ENCODE peak calls at places on chromosome 3, in nine cellular contexts. M is cardiac muscle cell; S is sigmoid colon; B is lower lobe of right lung; C is CD4-positive, alpha-beta memory T cell; X is PC-3; R is H1; E is RWPE2; O is CD8-positive, alpha-beta T cell. P is an unnamed sample. For H3K4me1, the result is how much of the 10 kb centered on the place peaks cover.

GRCh38 chr3:156820687-156821070 is 5.5 kb upstream of the LEKR1 start:
- DNase-seq in S (no peak), M (no peak), O (no peak), C (no peak), E (no peak), R (no peak), X (no peak), B (no peak), P (peak)

GRCh38 chr3:107394502-107394901 is 17.3 kb downstream of the CCDC54 start:
- DNase-seq in C (no peak), E (no peak), O (no peak), B (no peak), M (no peak), R (no peak), S (no peak), X (peak), P (no peak)

GRCh38 chr3:146747928-146748327 is 142.8 kb upstream of the PLSCR5 start:
- DNase-seq in C (no peak), R (no peak), M (peak), X (peak), B (no peak), O (no peak), E (no peak), S (no peak), P (no peak)

GRCh38 chr3:183265713-183266417 is 12.8 kb downstream of the B3GNT5 start:
- DNase-seq in O (no peak), S (no peak), C (no peak), E (peak), X (peak), R (no peak), B (no peak), M (peak), P (peak)

GRCh38 chr3:135084404-135084803 is 289.3 kb downstream of the EPHB1 start:
- DNase-seq in S (no peak), C (no peak), X (no peak), E (no peak), O (no peak), R (no peak), B (no peak), M (no peak), P (no peak)

GRCh38 chr3:149277338-149277813 is 55.7 kb upstream of the CP start:
- DNase-seq in C (peak), B (no peak), R (no peak), X (peak), M (peak), E (no peak), S (no peak), O (no peak), P (no peak)

GRCh38 chr3:38647217-38647970 is 2.1 kb downstream of the SCN5A start:
- DNase-seq in B (no peak), C (no peak), R (no peak), M (no peak), O (peak), S (peak), E (no peak), X (no peak), P (no peak)

GRCh38 chr3:129485681-129486056 is 42.8 kb upstream of the RHO start:
- DNase-seq in M (peak), S (peak), E (peak), B (peak), C (no peak), X (peak), O (no peak), R (no peak), P (no peak)

GRCh38 chr3:147383617-147384016 is 22.7 kb downstream of the ZIC4 start:
- DNase-seq in R (no peak), O (no peak), B (no peak), M (no peak), E (no peak), C (no peak), S (no peak), X (peak), P (no peak)

GRCh38 chr3:175187586-175187985 is 328.5 kb downstream of the NAALADL2 start:
- DNase-seq in B (no peak), O (no peak), R (no peak), E (no peak), S (no peak), X (no peak), C (no peak), M (no peak), P (no peak)

GRCh38 chr3:45606991-45607712 is 12.6 kb downstream of the LIMD1 start:
- DNase-seq in R (no peak), M (no peak), E (no peak), S (peak), C (no peak), B (peak), O (no peak), X (peak), P (no peak)

GRCh38 chr3:156131799-156132198 is 11.4 kb downstream of the KCNAB1 start:
- DNase-seq in S (no peak), O (no peak), M (no peak), R (no peak), E (no peak), C (no peak), X (no peak), B (no peak), P (no peak)

GRCh38 chr3:184710870-184711365 is 946 bp downstream of the MAGEF1 start:
- DNase-seq in B (no peak), E (no peak), C (no peak), O (peak), X (no peak), M (peak), S (no peak), R (no peak), P (no peak)

GRCh38 chr3:98745718-98746117 is 17.4 kb upstream of the ST3GAL6 start:
- DNase-seq in E (no peak), C (no peak), X (no peak), O (no peak), B (no peak), R (no peak), M (no peak), S (no peak), P (no peak)

GRCh38 chr3:12229896-12230295 is 59.0 kb upstream of the PPARG start:
- DNase-seq in X (peak), R (no peak), C (no peak), O (no peak), E (no peak), S (no peak), B (peak), M (no peak), P (no peak)

GRCh38 chr3:10464068-10464434 is 41.3 kb downstream of the ATP2B2 start:
- DNase-seq in E (no peak), B (no peak), O (no peak), X (no peak), R (no peak), S (no peak), C (no peak), M (no peak), P (no peak)

GRCh38 chr3:68878322-68878721 is 54.0 kb downstream of the TAFA4 start:
- DNase-seq in O (no peak), X (peak), S (no peak), M (peak), C (no peak), E (no peak), R (no peak), B (no peak), P (no peak)

GRCh38 chr3:155018621-155019330 is 61.3 kb upstream of the MME start:
- DNase-seq in S (no peak), M (peak), E (no peak), R (no peak), B (no peak), O (no peak), C (no peak), X (no peak), P (no peak)

GRCh38 chr3:62567097-62568021 is 194.0 kb upstream of the FEZF2 start:
- DNase-seq in O (no peak), C (no peak), M (peak), S (no peak), E (no peak), B (peak), R (no peak), X (no peak), P (peak)

GRCh38 chr3:40267940-40268707 is 41.4 kb upstream of the EIF1B start:
- DNase-seq in O (no peak), S (no peak), R (no peak), C (no peak), B (no peak), E (no peak), X (no peak), M (peak), P (no peak)

GRCh38 chr3:146300756-146301155 is 49.9 kb upstream of the PLSCR4 start:
- DNase-seq in R (no peak), M (no peak), S (no peak), C (no peak), O (no peak), X (no peak), B (no peak), E (no peak), P (no peak)

GRCh38 chr3:96467639-96468038 is 346.8 kb upstream of the EPHA6 start:
- DNase-seq in X (no peak), S (no peak), O (no peak), M (no peak), C (no peak), R (no peak), B (no peak), E (no peak), P (no peak)

GRCh38 chr3:143307613-143308183 is 188.1 kb downstream of the CHST2 start:
- DNase-seq in O (no peak), R (no peak), E (no peak), C (no peak), X (peak), B (no peak), M (peak), S (no peak), P (no peak)

GRCh38 chr3:8938021-8938420 is 25.3 kb downstream of the RAD18 start:
- DNase-seq in O (no peak), B (no peak), E (no peak), X (peak), M (peak), C (no peak), R (no peak), S (no peak), P (peak)

GRCh38 chr3:66441124-66441523 is 59.7 kb downstream of the LRIG1 start:
- DNase-seq in O (no peak), X (peak), C (no peak), M (peak), S (peak), B (no peak), E (no peak), R (no peak), P (no peak)

GRCh38 chr3:126798521-126798920 is 94.5 kb downstream of the CHCHD6 start:
- DNase-seq in E (no peak), O (no peak), R (no peak), B (no peak), C (no peak), M (no peak), X (no peak), S (no peak), P (no peak)

DNA sequence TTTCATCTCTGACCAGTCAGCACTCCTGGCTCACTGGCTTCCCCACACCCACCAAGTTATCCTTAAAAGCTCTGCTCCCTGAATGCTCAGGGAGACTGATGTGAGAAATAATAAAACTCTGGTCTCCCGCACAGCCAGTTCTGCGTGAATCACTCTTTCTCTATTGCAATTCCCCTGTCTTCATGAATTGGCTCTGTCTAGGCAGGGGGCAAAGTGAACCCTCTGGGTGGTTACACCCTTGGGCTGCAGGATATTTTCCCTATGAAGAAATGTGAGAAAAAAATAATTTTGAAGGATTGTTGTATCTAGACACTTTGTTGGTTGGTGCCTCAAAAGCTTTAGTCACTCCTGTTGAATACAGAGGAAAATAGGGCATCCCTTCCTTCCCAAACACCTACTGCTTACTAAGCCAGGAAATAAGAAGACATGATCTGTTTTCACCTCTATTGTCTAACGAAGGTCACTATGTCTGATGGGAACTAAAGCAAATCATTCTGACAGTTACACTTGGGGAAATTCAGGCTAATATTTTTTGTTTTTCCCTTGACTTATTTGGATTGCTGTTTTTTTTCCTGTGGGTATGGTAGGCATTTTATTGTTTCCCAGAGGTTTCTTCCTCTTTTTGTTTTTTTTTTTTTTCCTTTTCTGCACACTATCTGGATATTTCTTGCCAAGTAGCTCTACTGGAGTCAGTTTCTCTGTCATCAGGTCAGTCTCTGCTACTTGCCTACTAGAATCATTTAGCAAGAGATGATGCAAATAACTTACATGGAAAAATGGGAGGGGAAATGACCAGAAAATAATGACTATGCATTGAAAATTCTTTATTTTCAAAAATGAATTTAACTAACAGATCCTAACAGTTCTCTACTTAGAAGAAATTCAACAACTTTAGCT is 15.4 kb upstream of the TNFSF10 start:
- DNase-seq in S (no peak), X (no peak), E (no peak), R (no peak), B (no peak), O (no peak), C (no peak), M (peak), P (no peak)
- H3K27ac ChIP-seq in S (no peak), X (no peak), E (no peak), R (no peak), B (peak), O (no peak), C (no peak), M (no peak), P (no peak)

GRCh38 chr3:25567390-25567789 is 97.3 kb downstream of the TOP2B start:
- DNase-seq in E (no peak), C (no peak), B (no peak), S (no peak), X (no peak), R (no peak), M (no peak), O (no peak), P (no peak)

GRCh38 chr3:25571285-25571684 is 93.4 kb downstream of the TOP2B start:
- DNase-seq in B (no peak), C (no peak), E (no peak), O (no peak), S (no peak), X (no peak), R (no peak), M (no peak), P (no peak)

GRCh38 chr3:25566358-25566920 is 98.3 kb downstream of the TOP2B start:
- DNase-seq in O (no peak), B (no peak), M (no peak), X (no peak), R (no peak), C (no peak), S (no peak), E (no peak), P (no peak)

GRCh38 chr3:25567806-25568524 is 96.7 kb downstream of the TOP2B start:
- DNase-seq in X (no peak), C (no peak), M (no peak), B (no peak), E (no peak), S (no peak), O (no peak), R (no peak), P (no peak)

DNA sequence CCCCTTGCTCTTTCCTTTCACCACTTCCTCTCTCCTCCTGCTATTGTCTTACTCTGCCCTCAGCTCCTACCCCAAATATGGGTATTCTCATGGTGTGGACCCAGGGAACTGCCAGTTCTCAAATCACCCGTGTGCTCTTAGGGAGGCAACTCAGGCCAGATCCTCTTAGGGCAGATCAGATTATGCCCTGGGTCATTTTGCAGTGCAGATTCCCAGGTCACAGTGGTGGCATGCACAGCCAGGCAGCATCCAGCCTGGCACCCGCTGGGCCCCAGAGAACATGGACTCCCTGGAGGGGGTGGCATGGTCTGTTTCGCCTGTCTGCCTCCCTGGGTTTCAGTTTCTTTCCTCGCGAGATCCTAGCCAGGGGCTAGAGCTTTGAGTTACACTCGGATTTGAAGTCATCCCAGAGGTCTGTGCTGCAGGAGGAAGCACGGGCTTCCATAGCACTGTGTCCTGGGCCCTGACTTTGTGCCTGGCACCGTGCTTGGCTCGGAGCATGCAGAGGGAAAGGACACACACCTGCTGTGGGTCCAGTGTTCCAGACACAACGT is 96.1 kb downstream of the TOP2B start:
- DNase-seq in X (no peak), O (no peak), R (no peak), C (no peak), S (no peak), M (no peak), B (no peak), E (no peak), P (no peak)
- H3K4me3 ChIP-seq in X (no peak), O (no peak), R (no peak), C (no peak), S (no peak), M (no peak), B (no peak), E (no peak), P (no peak)

GRCh38 chr3:28651159-28651558 is 302.5 kb upstream of the AZI2 start:
- DNase-seq in E (no peak), X (no peak), C (no peak), R (no peak), M (peak), B (no peak), O (no peak), S (no peak), P (no peak)
- H3K4me1 ChIP-seq in E (under half), X (under half), C (under half), R (under half), M (under half), B (under half), O (under half), S (under half), P (under half)

GRCh38 chr3:46955801-46956259 is 20.7 kb downstream of the CCDC12 start:
- DNase-seq in R (no peak), B (no peak), S (no peak), M (no peak), C (no peak), E (no peak), X (no peak), O (no peak), P (peak)
- H3K27ac ChIP-seq in R (no peak), B (peak), S (no peak), M (peak), C (peak), E (no peak), X (no peak), O (peak), P (peak)

DNA sequence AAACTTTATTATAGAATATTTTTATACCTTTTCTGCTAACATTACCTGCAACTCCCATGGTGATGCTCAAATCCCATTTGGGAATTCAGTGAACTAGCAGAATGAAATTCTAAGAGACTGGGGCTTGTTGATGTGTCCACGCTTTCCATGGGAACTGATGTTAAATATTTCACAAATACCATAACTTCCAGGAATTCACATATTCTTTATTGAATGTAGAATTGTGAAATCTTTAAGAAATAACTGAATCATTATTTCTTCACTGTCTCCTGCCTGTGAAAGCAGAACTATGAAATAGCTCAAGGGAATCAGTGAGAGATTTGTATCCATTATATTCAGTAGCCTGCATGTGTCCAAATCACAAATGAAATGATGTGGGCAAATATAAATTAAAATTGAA is 130.8 kb downstream of the SERPINI1 start:
- DNase-seq in E (no peak), C (no peak), R (no peak), S (no peak), B (no peak), X (no peak), O (no peak), M (no peak), P (no peak)
- H3K4me3 ChIP-seq in E (no peak), C (no peak), R (no peak), S (no peak), B (no peak), X (no peak), O (no peak), M (no peak), P (no peak)

GRCh38 chr3:53590606-53591005 is 96.2 kb downstream of the CACNA1D start:
- DNase-seq in B (no peak), E (no peak), O (no peak), X (no peak), R (no peak), M (no peak), C (no peak), S (no peak), P (no peak)
- H3K4me1 ChIP-seq in B (under half), E (under half), O (under half), X (under half), R (under half), M (under half), C (under half), S (under half), P (under half)

P was measured in CD4-positive, CD25-positive, alpha-beta regulatory T cell.